ENCODE peak calls at places on chromosomes 6 and 20, in seven cellular contexts. F, Y, K, S, O, I and Q are unnamed samples.

GRCh38 chr20:40959325-40960092 is 69.1 kb upstream of the TOP1 start:
- DNase-seq in F (peak), Y (no peak), K (no peak), S (no peak), O (no peak), I (no peak), Q (no peak)

GRCh38 chr20:47455133-47456040 is 46.3 kb upstream of the NCOA3 start:
- DNase-seq in F (no peak), Y (no peak), K (peak), S (peak), O (peak), I (no peak), Q (no peak)

GRCh38 chr6:78436335-78436734 is 431.0 kb upstream of the IRAK1BP1 start:
- DNase-seq in F (no peak), Y (no peak), K (peak), S (peak), O (peak), I (peak), Q (no peak)

GRCh38 chr6:88662653-88663174 is 300.7 kb downstream of the RNGTT start:
- DNase-seq in F (no peak), Y (no peak), K (no peak), S (no peak), O (no peak), I (no peak), Q (no peak)

GRCh38 chr20:8153281-8153908 is 21.3 kb downstream of the PLCB1 start:
- DNase-seq in F (no peak), Y (no peak), K (peak), S (peak), O (peak), I (peak), Q (no peak)

GRCh38 chr20:62651285-62652021 is 9.2 kb downstream of the SLCO4A1 start:
- DNase-seq in F (no peak), Y (peak), K (no peak), S (no peak), O (peak), I (no peak), Q (peak)

GRCh38 chr6:3825851-3826581 is 23.2 kb upstream of the FAM50B start:
- DNase-seq in F (no peak), Y (no peak), K (peak), S (peak), O (peak), I (peak), Q (no peak)

GRCh38 chr20:44448753-44449546 is 26.7 kb upstream of the TTPAL start:
- DNase-seq in F (no peak), Y (peak), K (peak), S (peak), O (peak), I (peak), Q (no peak)

GRCh38 chr6:122621638-122622037 is 11.4 kb downstream of the PKIB start:
- DNase-seq in F (no peak), Y (no peak), K (no peak), S (no peak), O (no peak), I (no peak), Q (no peak)

GRCh38 chr6:111823831-111824607 is 49.2 kb downstream of the FYN start:
- DNase-seq in F (no peak), Y (no peak), K (no peak), S (peak), O (peak), I (peak), Q (no peak)

GRCh38 chr6:169185692-169186485 is 67.8 kb downstream of the THBS2 start:
- DNase-seq in F (no peak), Y (no peak), K (no peak), S (no peak), O (no peak), I (no peak), Q (no peak)

GRCh38 chr20:47196091-47197081 is 160.1 kb downstream of the ZMYND8 start:
- DNase-seq in F (no peak), Y (peak), K (peak), S (peak), O (peak), I (peak), Q (peak)

GRCh38 chr20:31693987-31694661 is 28.5 kb downstream of the BCL2L1 start:
- DNase-seq in F (no peak), Y (no peak), K (no peak), S (no peak), O (no peak), I (no peak), Q (no peak)

GRCh38 chr6:42441661-42442081 is 10.1 kb downstream of the TRERF1 start:
- DNase-seq in F (no peak), Y (no peak), K (no peak), S (no peak), O (no peak), I (no peak), Q (no peak)

GRCh38 chr20:63538204-63539091 is 1.3 kb upstream of the PTK6 start:
- DNase-seq in F (no peak), Y (no peak), K (peak), S (no peak), O (no peak), I (peak), Q (no peak)

GRCh38 chr6:167866642-167867041 is 39.9 kb downstream of the AFDN start:
- DNase-seq in F (no peak), Y (no peak), K (no peak), S (no peak), O (no peak), I (no peak), Q (no peak)

GRCh38 chr20:50870572-50871161 is 60.6 kb downstream of the ADNP start:
- DNase-seq in F (no peak), Y (no peak), K (no peak), S (peak), O (peak), I (no peak), Q (no peak)

GRCh38 chr6:13425971-13426931 is 61.1 kb downstream of the GFOD1 start:
- DNase-seq in F (no peak), Y (peak), K (peak), S (peak), O (peak), I (peak), Q (no peak)

GRCh38 chr20:32574296-32575226 is 10.6 kb downstream of the NOL4L start:
- DNase-seq in F (no peak), Y (peak), K (peak), S (peak), O (peak), I (peak), Q (peak)

GRCh38 chr6:1890071-1890470 is 280.4 kb downstream of the FOXC1 start:
- DNase-seq in F (no peak), Y (no peak), K (no peak), S (peak), O (peak), I (no peak), Q (no peak)

GRCh38 chr6:26155066-26155925 is 68.1 kb downstream of the HFE start:
- DNase-seq in F (no peak), Y (no peak), K (peak), S (no peak), O (peak), I (no peak), Q (no peak)

GRCh38 chr6:13660893-13661292 is 45.8 kb downstream of the NOL7 start:
- DNase-seq in F (no peak), Y (no peak), K (no peak), S (no peak), O (no peak), I (no peak), Q (no peak)

GRCh38 chr6:112833546-112834215 is 486.6 kb downstream of the RFPL4B start:
- DNase-seq in F (no peak), Y (no peak), K (no peak), S (peak), O (peak), I (no peak), Q (no peak)

GRCh38 chr6:160767019-160767646 is 65.1 kb downstream of the PLG start:
- DNase-seq in F (peak), Y (peak), K (no peak), S (peak), O (peak), I (peak), Q (no peak)

GRCh38 chr6:20038805-20039204 is 173.5 kb downstream of the MBOAT1 start:
- DNase-seq in F (no peak), Y (no peak), K (no peak), S (peak), O (no peak), I (peak), Q (no peak)

GRCh38 chr20:45343867-45344721 is 4.1 kb downstream of the SDC4 start:
- DNase-seq in F (no peak), Y (no peak), K (peak), S (peak), O (peak), I (peak), Q (peak)

GRCh38 chr20:63090682-63091571 is 84.2 kb upstream of the BHLHE23 start:
- DNase-seq in F (no peak), Y (no peak), K (no peak), S (no peak), O (no peak), I (no peak), Q (peak)

GRCh38 chr6:36851149-36851614 is 11.9 kb upstream of the CPNE5 start:
- DNase-seq in F (peak), Y (no peak), K (peak), S (peak), O (peak), I (peak), Q (no peak)

GRCh38 chr6:5132741-5133140 is 47.6 kb downstream of the PPP1R3G start:
- DNase-seq in F (peak), Y (no peak), K (no peak), S (peak), O (peak), I (peak), Q (peak)

GRCh38 chr6:131950767-131951575 is at the start of gene CCN2:
- DNase-seq in F (no peak), Y (no peak), K (peak), S (peak), O (peak), I (peak), Q (no peak)

GRCh38 chr6:6841571-6841970 is 253.1 kb downstream of the LY86 start:
- DNase-seq in F (no peak), Y (no peak), K (peak), S (no peak), O (no peak), I (no peak), Q (no peak)

GRCh38 chr6:21598662-21599061 is 5.1 kb downstream of the SOX4 start:
- DNase-seq in F (no peak), Y (no peak), K (no peak), S (peak), O (peak), I (peak), Q (no peak)

GRCh38 chr6:24872769-24873168 is 63.0 kb downstream of the RIPOR2 start:
- DNase-seq in F (no peak), Y (no peak), K (no peak), S (peak), O (peak), I (no peak), Q (no peak)

GRCh38 chr6:42762338-42762929 is 16.5 kb upstream of the TBCC start:
- DNase-seq in F (no peak), Y (no peak), K (no peak), S (no peak), O (no peak), I (no peak), Q (no peak)

GRCh38 chr6:42885702-42886101 is 6.3 kb downstream of the RPL7L1 start:
- DNase-seq in F (no peak), Y (no peak), K (no peak), S (no peak), O (no peak), I (no peak), Q (no peak)

GRCh38 chr20:32387262-32387661 is 29.1 kb downstream of the ASXL1 start:
- DNase-seq in F (no peak), Y (no peak), K (no peak), S (peak), O (no peak), I (peak), Q (no peak)

GRCh38 chr6:87901613-87902012 is 146.0 kb upstream of the SPACA1 start:
- DNase-seq in F (no peak), Y (no peak), K (no peak), S (no peak), O (no peak), I (no peak), Q (no peak)

GRCh38 chr6:161817881-161818280 is 544.0 kb upstream of the AGPAT4 start:
- DNase-seq in F (no peak), Y (no peak), K (no peak), S (no peak), O (no peak), I (no peak), Q (no peak)

GRCh38 chr20:48453477-48454093 is 374.2 kb downstream of the PREX1 start:
- DNase-seq in F (no peak), Y (no peak), K (no peak), S (no peak), O (no peak), I (no peak), Q (peak)

GRCh38 chr20:50588034-50588736 is 78.0 kb downstream of the PTPN1 start:
- DNase-seq in F (no peak), Y (peak), K (peak), S (peak), O (peak), I (peak), Q (peak)